ENCODE peak calls at places on chromosomes 7 and 10, in eight cellular contexts. E is heart right ventricle, N is sigmoid colon, D is fibroblast of mammary gland, R is ovary, W is H1, K is body of pancreas, L is HCT116. C is an unnamed sample.

GRCh38 chr10:44364566-44364965 is 20.3 kb downstream of the CXCL12 start:
- DNase-seq in E (no peak), N (no peak), D (no peak), R (no peak), W (no peak), K (no peak), L (no peak), C (no peak)

GRCh38 chr10:112282086-112282485 is 1.1 kb upstream of the TECTB start:
- DNase-seq in E (no peak), N (no peak), D (peak; percentile 51), R (no peak), W (no peak), K (no peak), L (no peak), C (no peak)

GRCh38 chr7:131190146-131190545 is 137.5 kb upstream of the MKLN1 start:
- DNase-seq in E (no peak), N (peak; percentile 74), D (peak; percentile 40), R (no peak), W (peak; percentile 64), K (no peak), L (no peak), C (no peak)

GRCh38 chr7:36036590-36036989 is 116.5 kb upstream of the EEPD1 start:
- DNase-seq in E (peak; percentile 21), N (no peak), D (no peak), R (no peak), W (no peak), K (peak; percentile 23), L (no peak), C (no peak)

GRCh38 chr10:110137142-110137545 is 70.3 kb upstream of the MXI1 start:
- DNase-seq in E (no peak), N (no peak), D (peak; percentile 82), R (no peak), W (no peak), K (no peak), L (peak; percentile 55), C (no peak)

GRCh38 chr7:94561841-94562514 is 52.4 kb downstream of the CASD1 start:
- DNase-seq in E (no peak), N (no peak), D (peak; percentile 16), R (no peak), W (no peak), K (no peak), L (no peak), C (no peak)

GRCh38 chr7:135905858-135906257 is 71.3 kb downstream of the MTPN start:
- DNase-seq in E (no peak), N (no peak), D (no peak), R (no peak), W (no peak), K (no peak), L (no peak), C (no peak)

GRCh38 chr7:13790611-13791010 is 198.9 kb downstream of the ETV1 start:
- DNase-seq in E (no peak), N (no peak), D (no peak), R (no peak), W (no peak), K (no peak), L (no peak), C (no peak)

GRCh38 chr7:95527033-95527775 is 41.5 kb downstream of the ASB4 start:
- DNase-seq in E (no peak), N (peak; percentile 74), D (peak; percentile 64), R (peak; percentile 70), W (no peak), K (peak; percentile 54), L (peak; percentile 50), C (no peak)

GRCh38 chr7:123580406-123581161 is 21.0 kb upstream of the ASB15 start:
- DNase-seq in E (no peak), N (no peak), D (peak; percentile 64), R (peak; percentile 27), W (no peak), K (no peak), L (peak; percentile 35), C (no peak)

GRCh38 chr10:93462881-93463280 is 19.3 kb downstream of the MYOF start:
- DNase-seq in E (no peak), N (peak; percentile 68), D (peak; percentile 87), R (no peak), W (no peak), K (no peak), L (no peak), C (peak; percentile 79)

GRCh38 chr10:97075961-97076525 is 109.7 kb downstream of the SLIT1 start:
- DNase-seq in E (no peak), N (no peak), D (no peak), R (no peak), W (no peak), K (no peak), L (no peak), C (no peak)

GRCh38 chr7:43481905-43482678 is 100.8 kb upstream of the STK17A start:
- DNase-seq in E (no peak), N (no peak), D (peak; percentile 29), R (no peak), W (no peak), K (no peak), L (no peak), C (no peak)

GRCh38 chr7:64945776-64946175 is 42.7 kb downstream of the ZNF273 start:
- DNase-seq in E (no peak), N (no peak), D (no peak), R (no peak), W (no peak), K (no peak), L (no peak), C (no peak)

GRCh38 chr7:64951250-64951848 is 39.5 kb downstream of the ZNF117 start:
- DNase-seq in E (no peak), N (no peak), D (peak; percentile 61), R (no peak), W (no peak), K (no peak), L (peak; percentile 16), C (no peak)

GRCh38 chr7:64945481-64945756 is 42.3 kb downstream of the ZNF273 start:
- DNase-seq in E (no peak), N (no peak), D (no peak), R (no peak), W (no peak), K (no peak), L (no peak), C (no peak)

GRCh38 chr7:64946772-64947171 is 43.7 kb downstream of the ZNF273 start:
- DNase-seq in E (no peak), N (no peak), D (peak; percentile 12), R (no peak), W (no peak), K (peak; percentile 31), L (no peak), C (peak; percentile 58)

GRCh38 chr7:64947252-64948000 is 43.4 kb downstream of the ZNF117 start:
- DNase-seq in E (no peak), N (no peak), D (no peak), R (no peak), W (no peak), K (peak; percentile 25), L (no peak), C (peak; percentile 69)
- H3K4me3 ChIP-seq in E (peak overlapping the region; percentile 51), N (peak overlapping the region; percentile 49), D (peak overlapping the region; percentile 10), R (no peak overlapping the region), W (peak overlapping the region; percentile 68), K (peak overlapping the region; percentile 27), L (no peak overlapping the region), C (peak overlapping the region; percentile 43)

DNA sequence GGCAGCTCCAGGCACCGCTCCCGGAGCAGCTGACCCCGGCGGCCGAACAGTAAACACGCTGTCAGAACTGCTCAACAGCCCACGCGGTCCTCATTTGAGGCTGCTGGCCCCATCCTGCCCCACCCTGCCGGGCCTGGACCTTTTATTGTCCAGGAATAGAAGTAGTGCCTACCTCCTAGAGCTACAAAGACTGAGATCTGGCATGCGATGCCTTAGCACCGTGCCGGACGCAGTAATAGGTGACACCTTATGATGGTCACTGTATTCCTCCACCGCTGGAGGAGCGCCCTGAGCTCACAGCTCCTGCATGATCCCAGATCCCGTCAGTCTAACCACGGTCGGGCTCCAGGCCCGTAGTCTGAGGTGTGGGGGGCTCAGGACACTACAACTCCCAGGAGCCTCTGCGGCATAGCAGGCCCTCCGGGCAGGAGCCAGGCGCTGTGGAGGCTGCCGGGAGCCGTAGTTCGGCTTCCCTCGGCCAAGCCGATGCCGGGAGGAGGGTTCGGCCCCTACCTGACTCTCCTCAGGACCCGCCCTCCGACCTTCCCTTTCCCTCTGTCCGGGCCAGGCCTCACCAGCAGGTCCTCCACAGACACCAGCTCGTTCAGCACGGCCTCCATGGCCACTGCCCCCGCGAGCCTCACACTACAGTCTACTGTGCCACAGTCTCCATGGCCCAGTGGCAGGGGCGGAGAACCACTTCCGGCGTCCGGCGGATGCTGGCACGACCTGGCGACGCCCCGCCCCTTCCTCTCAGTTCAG is at the start of gene FIS1:
- DNase-seq in E (peak; percentile 95), N (peak; percentile 97), D (peak; percentile 84), R (peak; percentile 92), W (peak; percentile 76), K (peak; percentile 95), L (peak; percentile 81), C (peak; percentile 98)
- TF ChIP-seq CTCF in E (peak; percentile 93), N (peak; percentile 97), D (peak; percentile 63), R (peak; percentile 90), W (no peak), K (peak; percentile 90), L (peak; percentile 84), C (no peak)

GRCh38 chr10:6543431-6544005 is 36.6 kb downstream of the PRKCQ start:
- DNase-seq in E (no peak), N (no peak), D (no peak), R (no peak), W (no peak), K (no peak), L (no peak), C (no peak)
- H3K4me3 ChIP-seq in E (no peak overlapping the region), N (no peak overlapping the region), D (no peak overlapping the region), R (no peak overlapping the region), W (no peak overlapping the region), K (no peak overlapping the region), L (no peak overlapping the region), C (peak overlapping the region; percentile 21)

GRCh38 chr7:155610633-155611193 is 33.7 kb upstream of the RBM33 start:
- DNase-seq in E (no peak), N (no peak), D (no peak), R (no peak), W (no peak), K (no peak), L (no peak), C (no peak)
- TF ChIP-seq CTCF in E (no peak), N (no peak), D (no peak), R (no peak), W (no peak), K (no peak), L (no peak), C (no peak)

DNA sequence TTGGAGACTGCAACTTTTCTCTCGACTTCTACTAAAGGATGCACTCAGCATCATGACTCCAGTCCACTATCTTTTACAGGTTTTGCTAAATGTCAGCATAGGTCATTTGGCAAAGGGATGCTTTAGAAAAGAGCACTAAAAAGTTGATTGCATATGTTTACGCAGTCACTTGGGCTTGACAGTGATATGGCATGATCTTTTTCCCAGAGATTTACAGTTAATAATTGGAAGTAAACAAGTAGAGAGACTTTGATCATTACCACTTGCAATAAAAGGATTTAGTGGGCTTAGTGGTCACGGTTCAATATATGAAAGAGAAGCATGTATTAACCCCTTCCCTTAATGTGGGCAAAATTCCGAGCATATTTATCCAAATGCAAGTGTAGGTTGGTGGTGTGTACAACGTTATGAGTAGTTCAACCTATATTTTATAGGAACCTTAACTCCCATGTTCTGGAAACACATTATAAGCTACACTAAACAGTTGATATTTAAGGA is 1.8 kb downstream of the BMI1 start:
- DNase-seq in E (no peak), N (no peak), D (no peak), R (no peak), W (no peak), K (no peak), L (no peak), C (no peak)
- H3K4me3 ChIP-seq in E (peak overlapping the region; percentile 73), N (peak overlapping the region; percentile 67), D (peak overlapping the region; percentile 68), R (no peak overlapping the region), W (peak overlapping the region; percentile 44), K (peak overlapping the region; percentile 21), L (peak overlapping the region; percentile 64), C (peak overlapping the region; percentile 78)

C was measured in upper lobe of right lung.